ENCODE peak calls at places on chromosomes 13 and 19, in five cellular contexts. One of them, this sample, is unnamed.

GRCh38 chr13:50359779-50360178 is 344.5 kb downstream of the KCNRG start:
- DNase-seq in H1: no peak
- DNase-seq in NT2/D1: no peak
- DNase-seq in HepG2: no peak
- DNase-seq in GM12878: no peak
- DNase-seq in this sample: no peak

GRCh38 chr19:16208847-16209246 is 11.1 kb downstream of the AP1M1 start:
- DNase-seq in GM12878: no peak
- DNase-seq in H1: no peak
- DNase-seq in NT2/D1: no peak
- DNase-seq in HepG2: no peak
- DNase-seq in this sample: no peak

GRCh38 chr13:113552786-113553540 is 31.6 kb upstream of the TFDP1 start:
- DNase-seq in H1: no peak
- DNase-seq in NT2/D1: no peak
- DNase-seq in GM12878: no peak
- DNase-seq in HepG2: no peak
- DNase-seq in this sample: no peak

GRCh38 chr19:6528544-6529121 is 2.2 kb upstream of the TNFSF9 start:
- DNase-seq in HepG2: peak
- DNase-seq in H1: no peak
- DNase-seq in GM12878: no peak
- DNase-seq in NT2/D1: no peak
- DNase-seq in this sample: no peak

GRCh38 chr13:40383132-40383531 is 283.3 kb downstream of the FOXO1 start:
- DNase-seq in H1: no peak
- DNase-seq in NT2/D1: no peak
- DNase-seq in GM12878: no peak
- DNase-seq in HepG2: peak
- DNase-seq in this sample: no peak

GRCh38 chr19:35357867-35358573 is at the start of gene FFAR3:
- DNase-seq in H1: no peak
- DNase-seq in NT2/D1: no peak
- DNase-seq in GM12878: no peak
- DNase-seq in HepG2: no peak
- DNase-seq in this sample: no peak

GRCh38 chr19:43624933-43625332 is 5.5 kb upstream of the ZNF428 start:
- DNase-seq in HepG2: no peak
- DNase-seq in H1: no peak
- DNase-seq in NT2/D1: peak
- DNase-seq in GM12878: no peak
- DNase-seq in this sample: no peak

GRCh38 chr19:45645068-45645630 is 6.0 kb upstream of the EML2 start:
- DNase-seq in HepG2: no peak
- DNase-seq in NT2/D1: no peak
- DNase-seq in GM12878: no peak
- DNase-seq in H1: no peak
- DNase-seq in this sample: no peak

GRCh38 chr13:24005711-24006281 is 108.5 kb upstream of the C1QTNF9B start:
- DNase-seq in HepG2: no peak
- DNase-seq in GM12878: peak
- DNase-seq in NT2/D1: no peak
- DNase-seq in H1: no peak
- DNase-seq in this sample: no peak

GRCh38 chr13:72868229-72868628 is 86.3 kb downstream of the PIBF1 start:
- DNase-seq in NT2/D1: no peak
- DNase-seq in GM12878: no peak
- DNase-seq in H1: no peak
- DNase-seq in HepG2: no peak
- DNase-seq in this sample: no peak

GRCh38 chr13:72864142-72865035 is 82.5 kb downstream of the PIBF1 start:
- DNase-seq in HepG2: no peak
- DNase-seq in H1: no peak
- DNase-seq in NT2/D1: no peak
- DNase-seq in GM12878: peak
- DNase-seq in this sample: no peak
- TF ChIP-seq SUZ12 in HepG2: no peak
- TF ChIP-seq SUZ12 in H1: no peak
- TF ChIP-seq SUZ12 in NT2/D1: no peak
- TF ChIP-seq SUZ12 in GM12878: no peak
- TF ChIP-seq SUZ12 in this sample: no peak

GRCh38 chr19:29861575-29861974 is 49.8 kb downstream of the CCNE1 start:
- DNase-seq in HepG2: no peak
- DNase-seq in GM12878: no peak
- DNase-seq in H1: no peak
- DNase-seq in NT2/D1: no peak
- DNase-seq in this sample: no peak

GRCh38 chr19:29860492-29860891 is 48.7 kb downstream of the CCNE1 start:
- DNase-seq in GM12878: no peak
- DNase-seq in HepG2: no peak
- DNase-seq in H1: no peak
- DNase-seq in NT2/D1: no peak
- DNase-seq in this sample: no peak

GRCh38 chr19:29855771-29856510 is 44.1 kb downstream of the CCNE1 start:
- DNase-seq in GM12878: no peak
- DNase-seq in HepG2: no peak
- DNase-seq in NT2/D1: no peak
- DNase-seq in H1: no peak
- DNase-seq in this sample: no peak

GRCh38 chr19:29858000-29858596 is 46.3 kb downstream of the CCNE1 start:
- DNase-seq in HepG2: no peak
- DNase-seq in GM12878: no peak
- DNase-seq in NT2/D1: no peak
- DNase-seq in H1: no peak
- DNase-seq in this sample: peak

DNA sequence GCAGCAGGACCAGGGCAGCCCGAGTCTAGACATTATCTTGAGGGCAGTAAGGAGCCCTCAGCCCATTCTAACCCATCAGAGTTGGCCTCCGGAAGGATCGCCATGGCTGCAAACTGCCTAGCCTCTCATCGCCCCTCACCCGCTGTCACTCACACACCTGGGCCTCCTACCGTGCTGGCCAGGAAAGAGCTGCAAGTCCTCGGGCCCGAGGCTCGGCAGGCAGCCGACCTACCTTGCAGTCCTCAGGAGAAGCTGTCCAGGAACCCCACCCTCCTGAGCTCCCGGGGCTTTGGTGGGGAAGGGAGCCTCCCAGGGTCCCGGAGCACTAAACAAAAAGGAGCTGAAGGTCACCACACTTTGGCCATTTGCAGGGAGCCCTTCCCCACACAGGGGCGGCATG is 46.8 kb downstream of the CCNE1 start:
- DNase-seq in NT2/D1: no peak
- DNase-seq in HepG2: no peak
- DNase-seq in H1: no peak
- DNase-seq in GM12878: no peak
- DNase-seq in this sample: no peak
- TF ChIP-seq SUZ12 in NT2/D1: no peak
- TF ChIP-seq SUZ12 in HepG2: no peak
- TF ChIP-seq SUZ12 in H1: no peak
- TF ChIP-seq SUZ12 in GM12878: no peak
- TF ChIP-seq SUZ12 in this sample: no peak

DNA sequence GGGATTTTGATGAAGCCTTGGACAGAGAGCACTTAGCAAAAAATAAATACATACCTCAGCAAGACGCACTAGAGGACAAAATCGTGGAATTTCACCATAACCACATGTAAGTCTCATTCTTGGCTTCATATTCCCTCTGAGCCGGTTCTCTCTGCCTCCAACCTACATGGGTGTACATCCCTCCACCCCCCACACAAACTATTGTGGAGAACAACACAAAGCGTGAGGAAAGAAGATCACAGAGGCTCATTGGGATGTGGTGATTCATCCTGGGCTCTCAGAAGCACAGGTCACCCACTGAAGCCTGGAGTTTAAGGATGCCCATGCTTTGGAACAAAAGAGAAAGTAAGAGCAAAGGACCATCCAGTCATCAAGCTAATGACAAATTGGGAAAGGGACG is 192.2 kb downstream of the STK24 start:
- DNase-seq in HepG2: no peak
- DNase-seq in NT2/D1: no peak
- DNase-seq in GM12878: no peak
- DNase-seq in H1: no peak
- DNase-seq in this sample: no peak
- TF ChIP-seq SUZ12 in HepG2: no peak
- TF ChIP-seq SUZ12 in NT2/D1: no peak
- TF ChIP-seq SUZ12 in GM12878: no peak
- TF ChIP-seq SUZ12 in H1: no peak
- TF ChIP-seq SUZ12 in this sample: no peak

DNA sequence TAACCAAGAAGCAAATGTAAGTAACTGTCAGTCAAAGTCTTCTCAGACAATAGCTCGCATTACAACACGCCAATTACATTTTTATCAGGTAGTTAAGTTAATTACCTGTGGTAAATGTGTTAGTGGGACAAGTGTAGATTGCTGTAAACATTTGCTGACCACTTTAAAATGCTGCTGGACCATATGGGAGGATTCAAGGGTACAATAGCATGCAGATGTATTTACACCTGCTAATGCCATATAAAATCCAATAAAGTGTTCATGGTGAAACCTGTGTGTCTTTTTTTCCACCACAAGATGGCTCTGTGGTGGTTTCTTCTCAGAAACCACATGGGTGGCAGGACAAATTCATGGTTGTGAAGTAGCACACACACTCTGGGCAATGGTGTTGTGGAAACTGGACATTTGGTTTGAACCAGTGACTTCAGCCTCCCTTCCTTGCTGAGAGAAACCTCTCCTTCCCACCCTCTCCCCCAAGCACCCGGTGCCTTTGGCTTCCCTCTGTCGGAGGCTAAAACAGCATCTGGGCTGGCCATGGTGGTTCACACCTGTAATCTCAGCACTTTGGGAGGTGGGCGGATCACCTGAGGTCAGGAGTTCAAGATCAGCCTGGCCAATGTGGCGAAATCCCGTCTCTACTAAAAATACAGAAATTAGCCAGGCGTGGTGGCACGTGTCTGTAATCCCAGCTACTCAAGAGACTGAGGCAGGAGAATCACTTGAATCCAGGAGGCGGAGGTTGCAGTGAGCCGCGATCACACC is 18.1 kb upstream of the GTF3A start:
- DNase-seq in NT2/D1: no peak
- DNase-seq in H1: no peak
- DNase-seq in GM12878: no peak
- DNase-seq in HepG2: peak
- DNase-seq in this sample: peak
- TF ChIP-seq SUZ12 in NT2/D1: no peak
- TF ChIP-seq SUZ12 in H1: no peak
- TF ChIP-seq SUZ12 in GM12878: no peak
- TF ChIP-seq SUZ12 in HepG2: no peak
- TF ChIP-seq SUZ12 in this sample: no peak

DNA sequence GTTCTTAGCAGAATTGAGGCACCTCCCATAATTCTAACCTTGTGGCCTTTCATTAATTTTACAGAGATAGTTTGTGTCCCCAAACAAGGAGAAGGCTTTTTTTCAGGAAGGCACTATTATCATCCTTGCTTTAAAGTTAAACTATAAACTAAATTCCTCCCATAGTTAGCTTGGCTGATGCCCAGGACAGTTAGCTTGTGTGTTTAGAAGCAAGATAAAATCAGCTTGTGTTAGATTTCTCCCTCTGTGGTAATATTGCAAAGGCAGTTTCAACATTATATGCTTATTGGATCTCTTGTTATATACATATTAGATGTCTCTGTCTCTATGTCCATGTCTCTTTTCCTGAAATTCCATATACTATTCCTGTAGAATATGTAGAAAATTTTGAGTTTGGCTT is 342.7 kb downstream of the TBC1D4 start:
- DNase-seq in GM12878: no peak
- DNase-seq in H1: no peak
- DNase-seq in NT2/D1: no peak
- DNase-seq in HepG2: no peak
- DNase-seq in this sample: no peak
- TF ChIP-seq SUZ12 in GM12878: no peak
- TF ChIP-seq SUZ12 in H1: no peak
- TF ChIP-seq SUZ12 in NT2/D1: no peak
- TF ChIP-seq SUZ12 in HepG2: no peak
- TF ChIP-seq SUZ12 in this sample: no peak

DNA sequence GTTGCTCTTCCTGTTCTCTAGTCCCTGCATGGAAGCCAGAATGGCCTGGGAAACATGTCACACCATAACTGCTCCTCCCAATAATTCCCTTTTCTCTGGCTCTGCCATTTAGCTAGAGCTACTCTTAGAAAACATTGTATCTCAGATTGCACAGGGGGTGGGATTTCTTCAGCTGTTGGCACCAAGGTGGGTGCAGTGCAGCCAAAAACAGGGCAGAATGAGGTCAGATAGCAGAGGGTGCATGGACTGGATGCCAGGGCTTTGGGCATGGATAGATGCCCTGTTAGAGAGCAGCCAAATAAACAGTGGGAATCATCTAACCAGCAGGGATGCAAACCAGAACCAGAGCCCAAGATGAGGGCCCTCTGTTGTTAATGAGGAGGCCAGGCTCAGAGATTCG is 4.9 kb upstream of the AMER2 start:
- DNase-seq in H1: no peak
- DNase-seq in GM12878: no peak
- DNase-seq in NT2/D1: no peak
- DNase-seq in HepG2: no peak
- DNase-seq in this sample: no peak
- TF ChIP-seq SUZ12 in H1: no peak
- TF ChIP-seq SUZ12 in GM12878: no peak
- TF ChIP-seq SUZ12 in NT2/D1: no peak
- TF ChIP-seq SUZ12 in HepG2: no peak
- TF ChIP-seq SUZ12 in this sample: no peak

GRCh38 chr13:42393573-42394360 is 121.8 kb downstream of the AKAP11 start:
- DNase-seq in HepG2: no peak
- DNase-seq in NT2/D1: no peak
- DNase-seq in GM12878: no peak
- DNase-seq in H1: no peak
- DNase-seq in this sample: no peak
- TF ChIP-seq SUZ12 in HepG2: no peak
- TF ChIP-seq SUZ12 in NT2/D1: no peak
- TF ChIP-seq SUZ12 in GM12878: no peak
- TF ChIP-seq SUZ12 in H1: no peak
- TF ChIP-seq SUZ12 in this sample: no peak

GRCh38 chr13:20057963-20058362 is 99.4 kb downstream of the ZMYM2 start:
- DNase-seq in GM12878: no peak
- DNase-seq in HepG2: no peak
- DNase-seq in NT2/D1: no peak
- DNase-seq in H1: no peak
- DNase-seq in this sample: no peak
- TF ChIP-seq SUZ12 in GM12878: no peak
- TF ChIP-seq SUZ12 in HepG2: no peak
- TF ChIP-seq SUZ12 in NT2/D1: no peak
- TF ChIP-seq SUZ12 in H1: no peak
- TF ChIP-seq SUZ12 in this sample: no peak

GRCh38 chr13:20831933-20832332 is 58.2 kb upstream of the EEF1AKMT1 start:
- DNase-seq in HepG2: no peak
- DNase-seq in GM12878: no peak
- DNase-seq in H1: no peak
- DNase-seq in NT2/D1: no peak
- DNase-seq in this sample: no peak
- TF ChIP-seq SUZ12 in HepG2: no peak
- TF ChIP-seq SUZ12 in GM12878: no peak
- TF ChIP-seq SUZ12 in H1: no peak
- TF ChIP-seq SUZ12 in NT2/D1: no peak
- TF ChIP-seq SUZ12 in this sample: no peak